ENCODE peak calls at places on chromosomes 2 and 18, in nine cellular contexts. C is lower lobe of right lung, T is NB4, Q is GM12865, A is PC-9, U is heart right ventricle, W is mammary epithelial cell, R is cardiac fibroblast, M is fibroblast of the aortic adventitia. N is an unnamed sample.

GRCh38 chr2:72864500-72864899 is 22.7 kb upstream of the SPR start:
- DNase-seq in C (no peak), T (no peak), Q (peak; percentile 60), A (no peak), U (no peak), W (peak; percentile 82), R (peak; percentile 22), M (peak; percentile 65), N (peak; percentile 26)

GRCh38 chr2:166382-166781 is 97.5 kb downstream of the SH3YL1 start:
- DNase-seq in C (no peak), T (no peak), Q (no peak), A (no peak), U (no peak), W (no peak), R (no peak), M (no peak), N (no peak)

GRCh38 chr18:79962835-79963657 is 1.4 kb upstream of the HSBP1L1 start:
- DNase-seq in C (no peak), T (peak; percentile 36), Q (peak; percentile 88), A (no peak), U (no peak), W (no peak), R (no peak), M (no peak), N (no peak)

GRCh38 chr2:21413082-21413481 is 289.3 kb downstream of the TDRD15 start:
- DNase-seq in C (no peak), T (no peak), Q (no peak), A (no peak), U (no peak), W (no peak), R (no peak), M (no peak), N (no peak)

GRCh38 chr2:190181066-190181681 is 118.6 kb upstream of the MSTN start:
- DNase-seq in C (no peak), T (peak; percentile 66), Q (peak; percentile 45), A (no peak), U (no peak), W (no peak), R (no peak), M (no peak), N (peak; percentile 26)

GRCh38 chr2:160912276-160912675 is 248.0 kb upstream of the TANK start:
- DNase-seq in C (no peak), T (no peak), Q (no peak), A (no peak), U (no peak), W (no peak), R (no peak), M (no peak), N (peak; percentile 58)

GRCh38 chr2:226742346-226742745 is 57.3 kb downstream of the IRS1 start:
- DNase-seq in C (no peak), T (no peak), Q (no peak), A (no peak), U (peak; percentile 23), W (no peak), R (peak; percentile 68), M (peak; percentile 79), N (peak; percentile 31)

GRCh38 chr2:191434072-191434471 is 188.9 kb downstream of the MYO1B start:
- DNase-seq in C (no peak), T (no peak), Q (peak; percentile 3), A (no peak), U (no peak), W (peak; percentile 31), R (no peak), M (no peak), N (no peak)

GRCh38 chr2:205527801-205528200 is 154.5 kb upstream of the NRP2 start:
- DNase-seq in C (no peak), T (no peak), Q (no peak), A (no peak), U (no peak), W (peak; percentile 57), R (no peak), M (no peak), N (peak; percentile 14)

GRCh38 chr2:141767051-141767450 is 363.8 kb downstream of the LRP1B start:
- DNase-seq in C (no peak), T (no peak), Q (no peak), A (peak; percentile 1), U (no peak), W (peak; percentile 49), R (peak; percentile 2), M (no peak), N (peak; percentile 4)

GRCh38 chr18:38198956-38199355 is 633.4 kb upstream of the CELF4 start:
- DNase-seq in C (no peak), T (no peak), Q (no peak), A (no peak), U (no peak), W (peak; percentile 2), R (no peak), M (no peak), N (no peak)

GRCh38 chr2:175676813-175677212 is 325.3 kb downstream of the LNPK start:
- DNase-seq in C (no peak), T (no peak), Q (no peak), A (no peak), U (no peak), W (no peak), R (no peak), M (no peak), N (no peak)

GRCh38 chr2:2108189-2108588 is 222.9 kb downstream of the MYT1L start:
- DNase-seq in C (no peak), T (no peak), Q (no peak), A (no peak), U (no peak), W (no peak), R (no peak), M (no peak), N (no peak)

GRCh38 chr2:85682378-85682777 is 11.8 kb upstream of the GNLY start:
- DNase-seq in C (no peak), T (no peak), Q (no peak), A (no peak), U (no peak), W (no peak), R (no peak), M (peak; percentile 24), N (peak; percentile 29)

GRCh38 chr2:129681788-129682187 is 297.7 kb upstream of the RAB6C start:
- DNase-seq in C (no peak), T (no peak), Q (no peak), A (no peak), U (no peak), W (no peak), R (no peak), M (no peak), N (no peak)

GRCh38 chr2:47767880-47768609 is 14.9 kb upstream of the MSH6 start:
- DNase-seq in C (peak; percentile 82), T (peak; percentile 69), Q (peak; percentile 80), A (peak; percentile 74), U (peak; percentile 75), W (peak; percentile 8), R (peak; percentile 63), M (peak; percentile 56), N (peak; percentile 36)

GRCh38 chr2:233460726-233461431 is 105.7 kb downstream of the USP40 start:
- DNase-seq in C (peak; percentile 46), T (no peak), Q (no peak), A (peak; percentile 62), U (peak; percentile 45), W (no peak), R (no peak), M (no peak), N (no peak)

GRCh38 chr18:3903341-3903740 is 453.4 kb downstream of the TGIF1 start:
- DNase-seq in C (no peak), T (no peak), Q (no peak), A (no peak), U (no peak), W (peak; percentile 87), R (peak; percentile 44), M (peak; percentile 83), N (peak; percentile 84)

GRCh38 chr18:41484069-41484468 is 471.0 kb upstream of the PIK3C3 start:
- DNase-seq in C (no peak), T (no peak), Q (no peak), A (no peak), U (no peak), W (no peak), R (no peak), M (no peak), N (no peak)

GRCh38 chr18:45554070-45554767 is 61.1 kb upstream of the SLC14A2 start:
- DNase-seq in C (no peak), T (no peak), Q (no peak), A (no peak), U (peak; percentile 42), W (no peak), R (no peak), M (peak; percentile 15), N (no peak)

GRCh38 chr2:4862031-4862430 is 830.2 kb upstream of the SOX11 start:
- DNase-seq in C (no peak), T (no peak), Q (no peak), A (no peak), U (no peak), W (peak; percentile 96), R (no peak), M (no peak), N (no peak)

GRCh38 chr18:2821695-2822094 is 25.1 kb upstream of the EMILIN2 start:
- DNase-seq in C (no peak), T (no peak), Q (no peak), A (no peak), U (no peak), W (no peak), R (no peak), M (no peak), N (no peak)
- TF ChIP-seq CTCF in C (no peak), T (no peak), Q (no peak), A (no peak), U (no peak), W (no peak), R (no peak), M (no peak), N (no peak)

DNA sequence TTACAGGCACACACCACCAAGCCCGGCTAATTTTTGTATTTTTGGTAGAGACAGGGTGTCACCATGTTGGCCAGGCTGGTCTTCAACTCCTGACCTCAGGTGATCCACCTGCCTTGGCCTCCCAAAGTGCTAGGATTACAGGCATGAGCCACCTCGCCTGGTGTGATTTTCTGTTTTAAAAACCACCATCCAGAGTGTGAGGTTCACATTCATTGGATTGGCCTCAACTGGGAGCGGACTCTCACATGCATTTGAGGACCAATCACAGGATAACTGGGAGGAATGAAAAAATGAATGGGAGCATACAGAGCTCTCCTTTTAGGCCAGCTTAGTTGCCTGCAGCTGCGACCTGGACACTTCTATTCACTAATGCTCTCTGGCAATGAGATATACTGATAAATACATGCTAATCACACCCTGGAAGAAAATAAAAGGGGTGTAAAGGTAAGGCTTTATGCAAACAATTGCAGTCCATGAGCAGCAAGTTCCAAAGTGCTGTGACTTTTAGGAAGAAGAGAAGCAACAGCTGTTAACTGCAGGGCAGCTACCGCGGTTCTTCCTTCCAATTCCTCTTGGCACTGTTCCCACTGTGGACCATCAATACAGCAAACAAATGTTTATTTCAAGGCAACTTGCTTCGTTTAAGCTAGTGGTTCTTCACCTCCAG is 49.4 kb upstream of the FZD5 start:
- DNase-seq in C (no peak), T (no peak), Q (no peak), A (no peak), U (no peak), W (no peak), R (no peak), M (no peak), N (no peak)
- H3K4me3 ChIP-seq in C (no peak overlapping the region), T (no peak overlapping the region), Q (no peak overlapping the region), A (no peak overlapping the region), U (no peak overlapping the region), W (no peak overlapping the region), R (no peak overlapping the region), M (no peak overlapping the region), N (no peak overlapping the region)

GRCh38 chr2:74572178-74572925 is 17.8 kb downstream of the DOK1 start:
- DNase-seq in C (no peak), T (no peak), Q (peak; percentile 46), A (no peak), U (no peak), W (no peak), R (no peak), M (no peak), N (no peak)
- TF ChIP-seq CTCF in C (peak; percentile 8), T (no peak), Q (peak; percentile 40), A (no peak), U (no peak), W (no peak), R (peak; percentile 15), M (peak; percentile 16), N (no peak)

GRCh38 chr2:219687882-219688559 is 60.6 kb downstream of the SLC4A3 start:
- DNase-seq in C (no peak), T (no peak), Q (peak; percentile 17), A (peak; percentile 78), U (no peak), W (peak; percentile 77), R (no peak), M (no peak), N (no peak)
- H3K4me3 ChIP-seq in C (no peak overlapping the region), T (no peak overlapping the region), Q (no peak overlapping the region), A (peak overlapping the region; percentile 57), U (no peak overlapping the region), W (no peak overlapping the region), R (no peak overlapping the region), M (no peak overlapping the region), N (no peak overlapping the region)